ENCODE peak calls at places on chromosomes 12 and 14, in eight cellular contexts. One of them, this sample, is unnamed.

GRCh38 chr12:5868585-5869295 is 76.3 kb downstream of the ANO2 start:
- DNase-seq in sigmoid colon: no peak
- DNase-seq in AG10803: no peak
- DNase-seq in GM13976: no peak
- DNase-seq in PC-3: no peak
- DNase-seq in retinal pigment epithelial cell: no peak
- DNase-seq in MCF 10A: no peak
- DNase-seq in fibroblast of lung: no peak
- DNase-seq in this sample: no peak

GRCh38 chr14:81402123-81402495 is 2.0 kb upstream of the STON2 start:
- DNase-seq in PC-3: peak; percentile 62
- DNase-seq in AG10803: peak; percentile 19
- DNase-seq in GM13976: no peak
- DNase-seq in MCF 10A: peak; percentile 23
- DNase-seq in fibroblast of lung: peak; percentile 75
- DNase-seq in retinal pigment epithelial cell: no peak
- DNase-seq in sigmoid colon: no peak
- DNase-seq in this sample: no peak

GRCh38 chr12:7642876-7643309 is 22.8 kb downstream of the APOBEC1 start:
- DNase-seq in sigmoid colon: no peak
- DNase-seq in retinal pigment epithelial cell: no peak
- DNase-seq in AG10803: no peak
- DNase-seq in PC-3: peak; percentile 42
- DNase-seq in GM13976: no peak
- DNase-seq in MCF 10A: peak; percentile 60
- DNase-seq in fibroblast of lung: peak; percentile 1
- DNase-seq in this sample: no peak

GRCh38 chr14:73695082-73695481 is 19.1 kb downstream of the PNMA1 start:
- DNase-seq in AG10803: no peak
- DNase-seq in GM13976: no peak
- DNase-seq in MCF 10A: no peak
- DNase-seq in fibroblast of lung: no peak
- DNase-seq in retinal pigment epithelial cell: no peak
- DNase-seq in PC-3: no peak
- DNase-seq in sigmoid colon: no peak
- DNase-seq in this sample: no peak

GRCh38 chr14:41047763-41048162 is 558.9 kb upstream of the LRFN5 start:
- DNase-seq in AG10803: no peak
- DNase-seq in fibroblast of lung: no peak
- DNase-seq in GM13976: no peak
- DNase-seq in sigmoid colon: no peak
- DNase-seq in retinal pigment epithelial cell: no peak
- DNase-seq in MCF 10A: no peak
- DNase-seq in PC-3: no peak
- DNase-seq in this sample: no peak

GRCh38 chr12:110563702-110564470 is 19.2 kb downstream of the PPTC7 start:
- DNase-seq in sigmoid colon: no peak
- DNase-seq in PC-3: peak; percentile 19
- DNase-seq in AG10803: peak; percentile 69
- DNase-seq in GM13976: no peak
- DNase-seq in MCF 10A: no peak
- DNase-seq in retinal pigment epithelial cell: no peak
- DNase-seq in fibroblast of lung: peak; percentile 53
- DNase-seq in this sample: no peak

GRCh38 chr12:89245090-89245489 is 107.2 kb downstream of the DUSP6 start:
- DNase-seq in MCF 10A: no peak
- DNase-seq in AG10803: peak; percentile 65
- DNase-seq in sigmoid colon: no peak
- DNase-seq in PC-3: no peak
- DNase-seq in fibroblast of lung: peak; percentile 73
- DNase-seq in GM13976: no peak
- DNase-seq in retinal pigment epithelial cell: no peak
- DNase-seq in this sample: no peak

GRCh38 chr14:96057738-96058137 is 18.6 kb downstream of the C14orf132 start:
- DNase-seq in MCF 10A: no peak
- DNase-seq in fibroblast of lung: no peak
- DNase-seq in AG10803: no peak
- DNase-seq in GM13976: no peak
- DNase-seq in sigmoid colon: no peak
- DNase-seq in PC-3: no peak
- DNase-seq in retinal pigment epithelial cell: no peak
- DNase-seq in this sample: no peak

GRCh38 chr14:60327447-60328331 is 78.7 kb downstream of the PPM1A start:
- DNase-seq in sigmoid colon: no peak
- DNase-seq in PC-3: peak; percentile 47
- DNase-seq in MCF 10A: no peak
- DNase-seq in AG10803: peak; percentile 4
- DNase-seq in GM13976: peak; percentile 74
- DNase-seq in retinal pigment epithelial cell: no peak
- DNase-seq in fibroblast of lung: peak; percentile 38
- DNase-seq in this sample: peak; percentile 78

GRCh38 chr14:78010688-78011087 is 159.5 kb upstream of the NRXN3 start:
- DNase-seq in retinal pigment epithelial cell: peak; percentile 18
- DNase-seq in fibroblast of lung: peak; percentile 86
- DNase-seq in AG10803: no peak
- DNase-seq in GM13976: no peak
- DNase-seq in MCF 10A: peak; percentile 83
- DNase-seq in sigmoid colon: no peak
- DNase-seq in PC-3: peak; percentile 65
- DNase-seq in this sample: no peak

GRCh38 chr12:52903285-52903854 is 1.5 kb downstream of the KRT8 start:
- DNase-seq in MCF 10A: peak; percentile 87
- DNase-seq in retinal pigment epithelial cell: no peak
- DNase-seq in AG10803: peak; percentile 73
- DNase-seq in fibroblast of lung: peak; percentile 84
- DNase-seq in sigmoid colon: peak; percentile 90
- DNase-seq in GM13976: peak; percentile 80
- DNase-seq in PC-3: peak; percentile 76
- DNase-seq in this sample: peak; percentile 80

GRCh38 chr12:75476076-75476475 is 4.5 kb upstream of the GLIPR1 start:
- DNase-seq in sigmoid colon: no peak
- DNase-seq in retinal pigment epithelial cell: no peak
- DNase-seq in MCF 10A: no peak
- DNase-seq in PC-3: no peak
- DNase-seq in GM13976: no peak
- DNase-seq in AG10803: no peak
- DNase-seq in fibroblast of lung: no peak
- DNase-seq in this sample: no peak

GRCh38 chr12:76588881-76589565 is 29.5 kb upstream of the OSBPL8 start:
- DNase-seq in PC-3: no peak
- DNase-seq in sigmoid colon: no peak
- DNase-seq in retinal pigment epithelial cell: peak; percentile 48
- DNase-seq in GM13976: no peak
- DNase-seq in AG10803: peak; percentile 97
- DNase-seq in fibroblast of lung: peak; percentile 80
- DNase-seq in MCF 10A: peak; percentile 90
- DNase-seq in this sample: no peak

GRCh38 chr14:52402812-52403526 is 88.9 kb downstream of the PTGER2 start:
- DNase-seq in PC-3: peak; percentile 83
- DNase-seq in AG10803: peak; percentile 16
- DNase-seq in GM13976: no peak
- DNase-seq in fibroblast of lung: peak; percentile 79
- DNase-seq in sigmoid colon: no peak
- DNase-seq in MCF 10A: no peak
- DNase-seq in retinal pigment epithelial cell: no peak
- DNase-seq in this sample: no peak

GRCh38 chr12:41277019-41277770 is 89.1 kb downstream of the PDZRN4 start:
- DNase-seq in AG10803: peak; percentile 49
- DNase-seq in sigmoid colon: no peak
- DNase-seq in retinal pigment epithelial cell: peak; percentile 14
- DNase-seq in MCF 10A: peak; percentile 52
- DNase-seq in PC-3: peak; percentile 57
- DNase-seq in fibroblast of lung: peak; percentile 39
- DNase-seq in GM13976: peak; percentile 25
- DNase-seq in this sample: peak; percentile 29

GRCh38 chr12:10392394-10392930 is 2.6 kb upstream of the KLRK1 start:
- DNase-seq in PC-3: peak; percentile 85
- DNase-seq in MCF 10A: peak; percentile 98
- DNase-seq in retinal pigment epithelial cell: peak; percentile 94
- DNase-seq in fibroblast of lung: peak; percentile 91
- DNase-seq in GM13976: peak; percentile 24
- DNase-seq in AG10803: peak; percentile 98
- DNase-seq in sigmoid colon: peak; percentile 81
- DNase-seq in this sample: peak; percentile 21

GRCh38 chr14:63840981-63841380 is 11.8 kb upstream of the SYNE2 start:
- DNase-seq in sigmoid colon: no peak
- DNase-seq in retinal pigment epithelial cell: no peak
- DNase-seq in GM13976: no peak
- DNase-seq in fibroblast of lung: no peak
- DNase-seq in PC-3: peak; percentile 32
- DNase-seq in AG10803: no peak
- DNase-seq in MCF 10A: peak; percentile 22
- DNase-seq in this sample: no peak
- TF ChIP-seq CTCF in sigmoid colon: no peak
- TF ChIP-seq CTCF in retinal pigment epithelial cell: peak; percentile 6
- TF ChIP-seq CTCF in GM13976: no peak
- TF ChIP-seq CTCF in fibroblast of lung: no peak
- TF ChIP-seq CTCF in PC-3: peak; percentile 64
- TF ChIP-seq CTCF in AG10803: peak; percentile 9
- TF ChIP-seq CTCF in MCF 10A: no peak
- TF ChIP-seq CTCF in this sample: peak; percentile 6

GRCh38 chr12:80189241-80189640 is 89.9 kb downstream of the OTOGL start:
- DNase-seq in PC-3: no peak
- DNase-seq in MCF 10A: no peak
- DNase-seq in fibroblast of lung: peak; percentile 93
- DNase-seq in sigmoid colon: no peak
- DNase-seq in GM13976: no peak
- DNase-seq in retinal pigment epithelial cell: no peak
- DNase-seq in AG10803: peak; percentile 90
- DNase-seq in this sample: no peak

GRCh38 chr12:80187660-80188090 is 88.3 kb downstream of the OTOGL start:
- DNase-seq in MCF 10A: peak; percentile 55
- DNase-seq in AG10803: peak; percentile 40
- DNase-seq in retinal pigment epithelial cell: peak; percentile 32
- DNase-seq in PC-3: peak; percentile 67
- DNase-seq in GM13976: peak; percentile 10
- DNase-seq in sigmoid colon: no peak
- DNase-seq in fibroblast of lung: peak; percentile 67
- DNase-seq in this sample: no peak

GRCh38 chr12:80183939-80184338 is 84.6 kb downstream of the OTOGL start:
- DNase-seq in MCF 10A: peak; percentile 70
- DNase-seq in AG10803: peak; percentile 38
- DNase-seq in sigmoid colon: no peak
- DNase-seq in retinal pigment epithelial cell: no peak
- DNase-seq in GM13976: no peak
- DNase-seq in PC-3: no peak
- DNase-seq in fibroblast of lung: no peak
- DNase-seq in this sample: no peak

GRCh38 chr12:80188566-80188965 is 89.2 kb downstream of the OTOGL start:
- DNase-seq in sigmoid colon: no peak
- DNase-seq in retinal pigment epithelial cell: no peak
- DNase-seq in AG10803: no peak
- DNase-seq in PC-3: no peak
- DNase-seq in GM13976: no peak
- DNase-seq in MCF 10A: no peak
- DNase-seq in fibroblast of lung: peak; percentile 8
- DNase-seq in this sample: no peak

DNA sequence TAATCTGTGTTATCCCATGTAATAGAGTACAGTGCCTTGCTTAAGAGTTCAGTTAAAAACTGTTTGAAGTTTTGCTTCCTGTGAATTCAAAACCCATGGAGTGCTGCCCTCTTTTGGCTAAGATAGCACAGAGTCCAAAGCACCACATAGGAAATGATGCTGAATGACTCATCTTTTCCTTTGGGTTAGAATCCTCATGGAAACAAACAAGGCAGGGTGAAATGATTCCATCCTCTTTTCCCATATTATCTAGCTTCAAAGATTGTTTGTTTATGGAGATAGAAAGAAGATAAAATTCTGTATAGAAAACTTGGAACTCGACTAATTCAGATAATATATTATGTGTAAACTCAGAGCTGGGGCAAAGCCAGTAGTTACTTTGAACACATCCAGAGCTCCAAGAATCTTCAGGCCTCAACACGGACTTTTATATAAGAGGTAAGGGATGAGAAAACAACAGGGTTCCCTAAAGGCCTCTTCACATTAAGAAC is 87.4 kb downstream of the OTOGL start:
- DNase-seq in fibroblast of lung: peak; percentile 93
- DNase-seq in GM13976: peak; percentile 30
- DNase-seq in AG10803: peak; percentile 92
- DNase-seq in retinal pigment epithelial cell: peak; percentile 56
- DNase-seq in PC-3: peak; percentile 93
- DNase-seq in MCF 10A: peak; percentile 88
- DNase-seq in sigmoid colon: peak; percentile 82
- DNase-seq in this sample: peak; percentile 32
- TF ChIP-seq CTCF in fibroblast of lung: peak; percentile 88
- TF ChIP-seq CTCF in GM13976: peak; percentile 43
- TF ChIP-seq CTCF in AG10803: peak; percentile 94
- TF ChIP-seq CTCF in retinal pigment epithelial cell: peak; percentile 81
- TF ChIP-seq CTCF in PC-3: peak; percentile 94
- TF ChIP-seq CTCF in MCF 10A: peak; percentile 78
- TF ChIP-seq CTCF in sigmoid colon: peak; percentile 74
- TF ChIP-seq CTCF in this sample: peak; percentile 36

GRCh38 chr14:69612759-69613145 is 1.4 kb downstream of the SUSD6 start:
- DNase-seq in AG10803: peak; percentile 23
- DNase-seq in retinal pigment epithelial cell: no peak
- DNase-seq in fibroblast of lung: no peak
- DNase-seq in PC-3: peak; percentile 49
- DNase-seq in GM13976: no peak
- DNase-seq in sigmoid colon: no peak
- DNase-seq in MCF 10A: peak; percentile 61
- DNase-seq in this sample: no peak
- TF ChIP-seq CTCF in AG10803: peak; percentile 46
- TF ChIP-seq CTCF in retinal pigment epithelial cell: peak; percentile 30
- TF ChIP-seq CTCF in fibroblast of lung: peak; percentile 18
- TF ChIP-seq CTCF in PC-3: peak; percentile 61
- TF ChIP-seq CTCF in GM13976: no peak
- TF ChIP-seq CTCF in sigmoid colon: no peak
- TF ChIP-seq CTCF in MCF 10A: peak; percentile 18
- TF ChIP-seq CTCF in this sample: no peak

GRCh38 chr12:12974211-12974610 is 22.2 kb upstream of the GPRC5D start:
- DNase-seq in sigmoid colon: no peak
- DNase-seq in AG10803: no peak
- DNase-seq in fibroblast of lung: no peak
- DNase-seq in MCF 10A: no peak
- DNase-seq in retinal pigment epithelial cell: no peak
- DNase-seq in PC-3: no peak
- DNase-seq in GM13976: no peak
- DNase-seq in this sample: no peak

GRCh38 chr12:12976366-12976765 is 23.7 kb downstream of the HEBP1 start:
- DNase-seq in sigmoid colon: peak; percentile 70
- DNase-seq in GM13976: no peak
- DNase-seq in retinal pigment epithelial cell: peak; percentile 54
- DNase-seq in AG10803: peak; percentile 94
- DNase-seq in fibroblast of lung: peak; percentile 97
- DNase-seq in PC-3: peak; percentile 90
- DNase-seq in MCF 10A: peak; percentile 85
- DNase-seq in this sample: no peak

GRCh38 chr12:12973019-12973418 is 21.0 kb upstream of the GPRC5D start:
- DNase-seq in PC-3: no peak
- DNase-seq in retinal pigment epithelial cell: no peak
- DNase-seq in MCF 10A: no peak
- DNase-seq in sigmoid colon: no peak
- DNase-seq in GM13976: no peak
- DNase-seq in fibroblast of lung: no peak
- DNase-seq in AG10803: no peak
- DNase-seq in this sample: no peak

GRCh38 chr12:12977231-12977630 is 22.8 kb downstream of the HEBP1 start:
- DNase-seq in retinal pigment epithelial cell: no peak
- DNase-seq in sigmoid colon: no peak
- DNase-seq in fibroblast of lung: peak; percentile 7
- DNase-seq in PC-3: no peak
- DNase-seq in AG10803: no peak
- DNase-seq in GM13976: no peak
- DNase-seq in MCF 10A: no peak
- DNase-seq in this sample: no peak

GRCh38 chr12:12975322-12976077 is 23.5 kb upstream of the GPRC5D start:
- DNase-seq in MCF 10A: peak; percentile 55
- DNase-seq in retinal pigment epithelial cell: no peak
- DNase-seq in PC-3: peak; percentile 53
- DNase-seq in sigmoid colon: no peak
- DNase-seq in AG10803: peak; percentile 40
- DNase-seq in fibroblast of lung: peak; percentile 54
- DNase-seq in GM13976: peak; percentile 30
- DNase-seq in this sample: peak; percentile 36
- TF ChIP-seq CTCF in MCF 10A: peak; percentile 23
- TF ChIP-seq CTCF in retinal pigment epithelial cell: peak; percentile 75
- TF ChIP-seq CTCF in PC-3: peak; percentile 69
- TF ChIP-seq CTCF in sigmoid colon: no peak
- TF ChIP-seq CTCF in AG10803: peak; percentile 53
- TF ChIP-seq CTCF in fibroblast of lung: peak; percentile 64
- TF ChIP-seq CTCF in GM13976: peak; percentile 40
- TF ChIP-seq CTCF in this sample: no peak

This sample was measured in GM20000.